ENCODE peak calls at places on chromosome 22, in eight cellular contexts. One of them, this sample, is unnamed.

GRCh38 chr22:36541831-36542391 is 12.9 kb upstream of the EIF3D start:
- DNase-seq in tibial nerve: no peak
- DNase-seq in coronary artery: no peak
- DNase-seq in astrocyte: peak
- DNase-seq in GM23338: no peak
- DNase-seq in psoas muscle: no peak
- DNase-seq in AG09319: no peak
- DNase-seq in CD8-positive, alpha-beta T cell: no peak
- DNase-seq in this sample: no peak

GRCh38 chr22:20014526-20015186 is 2.0 kb downstream of the ARVCF start:
- DNase-seq in GM23338: no peak
- DNase-seq in psoas muscle: peak
- DNase-seq in AG09319: no peak
- DNase-seq in astrocyte: no peak
- DNase-seq in coronary artery: no peak
- DNase-seq in CD8-positive, alpha-beta T cell: no peak
- DNase-seq in tibial nerve: no peak
- DNase-seq in this sample: no peak

GRCh38 chr22:37209140-37209845 is 3.0 kb downstream of the SSTR3 start:
- DNase-seq in GM23338: no peak
- DNase-seq in psoas muscle: peak
- DNase-seq in astrocyte: no peak
- DNase-seq in coronary artery: no peak
- DNase-seq in CD8-positive, alpha-beta T cell: no peak
- DNase-seq in AG09319: no peak
- DNase-seq in tibial nerve: no peak
- DNase-seq in this sample: no peak

GRCh38 chr22:17250380-17251129 is 31.3 kb upstream of the ADA2 start:
- DNase-seq in coronary artery: no peak
- DNase-seq in GM23338: no peak
- DNase-seq in tibial nerve: no peak
- DNase-seq in psoas muscle: no peak
- DNase-seq in CD8-positive, alpha-beta T cell: no peak
- DNase-seq in astrocyte: no peak
- DNase-seq in AG09319: no peak
- DNase-seq in this sample: no peak

GRCh38 chr22:18146389-18146753 is 3.6 kb upstream of the USP18 start:
- DNase-seq in psoas muscle: no peak
- DNase-seq in CD8-positive, alpha-beta T cell: no peak
- DNase-seq in coronary artery: no peak
- DNase-seq in AG09319: no peak
- DNase-seq in GM23338: no peak
- DNase-seq in tibial nerve: no peak
- DNase-seq in astrocyte: no peak
- DNase-seq in this sample: no peak

GRCh38 chr22:43570531-43571144 is 158.8 kb downstream of the MPPED1 start:
- DNase-seq in CD8-positive, alpha-beta T cell: no peak
- DNase-seq in astrocyte: no peak
- DNase-seq in psoas muscle: no peak
- DNase-seq in AG09319: no peak
- DNase-seq in coronary artery: no peak
- DNase-seq in GM23338: peak
- DNase-seq in tibial nerve: no peak
- DNase-seq in this sample: no peak

GRCh38 chr22:48534395-48534958 is 1293.2 kb downstream of the BRD1 start:
- DNase-seq in tibial nerve: no peak
- DNase-seq in CD8-positive, alpha-beta T cell: no peak
- DNase-seq in coronary artery: no peak
- DNase-seq in AG09319: no peak
- DNase-seq in astrocyte: no peak
- DNase-seq in psoas muscle: no peak
- DNase-seq in GM23338: no peak
- DNase-seq in this sample: no peak

GRCh38 chr22:45834795-45835194 is 142.2 kb downstream of the WNT7B start:
- DNase-seq in psoas muscle: no peak
- DNase-seq in astrocyte: no peak
- DNase-seq in GM23338: no peak
- DNase-seq in tibial nerve: no peak
- DNase-seq in coronary artery: no peak
- DNase-seq in CD8-positive, alpha-beta T cell: no peak
- DNase-seq in AG09319: no peak
- DNase-seq in this sample: no peak

GRCh38 chr22:50670513-50670912 is 2.1 kb upstream of the SHANK3 start:
- DNase-seq in GM23338: no peak
- DNase-seq in tibial nerve: no peak
- DNase-seq in CD8-positive, alpha-beta T cell: no peak
- DNase-seq in astrocyte: no peak
- DNase-seq in AG09319: no peak
- DNase-seq in coronary artery: peak
- DNase-seq in psoas muscle: no peak
- DNase-seq in this sample: no peak

GRCh38 chr22:17302616-17303015 is 66.6 kb upstream of the CECR2 start:
- DNase-seq in tibial nerve: no peak
- DNase-seq in GM23338: no peak
- DNase-seq in astrocyte: no peak
- DNase-seq in AG09319: no peak
- DNase-seq in psoas muscle: no peak
- DNase-seq in CD8-positive, alpha-beta T cell: no peak
- DNase-seq in coronary artery: no peak
- DNase-seq in this sample: no peak

GRCh38 chr22:30591191-30591587 is 521 bp downstream of the PES1 start:
- DNase-seq in astrocyte: peak
- DNase-seq in GM23338: no peak
- DNase-seq in tibial nerve: no peak
- DNase-seq in CD8-positive, alpha-beta T cell: no peak
- DNase-seq in AG09319: no peak
- DNase-seq in coronary artery: no peak
- DNase-seq in psoas muscle: no peak
- DNase-seq in this sample: no peak

GRCh38 chr22:36807627-36808026 is 9.2 kb downstream of the PVALB start:
- DNase-seq in GM23338: peak
- DNase-seq in psoas muscle: no peak
- DNase-seq in AG09319: no peak
- DNase-seq in CD8-positive, alpha-beta T cell: no peak
- DNase-seq in coronary artery: no peak
- DNase-seq in tibial nerve: no peak
- DNase-seq in astrocyte: no peak
- DNase-seq in this sample: no peak

GRCh38 chr22:20464096-20464614 is 26.5 kb upstream of the SCARF2 start:
- DNase-seq in astrocyte: no peak
- DNase-seq in psoas muscle: peak
- DNase-seq in AG09319: no peak
- DNase-seq in tibial nerve: no peak
- DNase-seq in GM23338: no peak
- DNase-seq in coronary artery: no peak
- DNase-seq in CD8-positive, alpha-beta T cell: peak
- DNase-seq in this sample: no peak

GRCh38 chr22:40487663-40488249 is 117.4 kb downstream of the SGSM3 start:
- DNase-seq in tibial nerve: no peak
- DNase-seq in psoas muscle: no peak
- DNase-seq in coronary artery: no peak
- DNase-seq in AG09319: no peak
- DNase-seq in GM23338: peak
- DNase-seq in CD8-positive, alpha-beta T cell: no peak
- DNase-seq in astrocyte: no peak
- DNase-seq in this sample: no peak

GRCh38 chr22:17586831-17587440 is 23.6 kb downstream of the SLC25A18 start:
- DNase-seq in CD8-positive, alpha-beta T cell: no peak
- DNase-seq in GM23338: no peak
- DNase-seq in coronary artery: no peak
- DNase-seq in psoas muscle: no peak
- DNase-seq in astrocyte: no peak
- DNase-seq in AG09319: no peak
- DNase-seq in tibial nerve: no peak
- DNase-seq in this sample: no peak

GRCh38 chr22:19801340-19802000 is 40.9 kb downstream of the TBX1 start:
- DNase-seq in astrocyte: peak
- DNase-seq in AG09319: peak
- DNase-seq in CD8-positive, alpha-beta T cell: no peak
- DNase-seq in tibial nerve: no peak
- DNase-seq in GM23338: no peak
- DNase-seq in psoas muscle: peak
- DNase-seq in coronary artery: no peak
- DNase-seq in this sample: no peak

GRCh38 chr22:42318967-42319366 is 48.5 kb upstream of the TCF20 start:
- DNase-seq in astrocyte: no peak
- DNase-seq in GM23338: no peak
- DNase-seq in AG09319: no peak
- DNase-seq in tibial nerve: no peak
- DNase-seq in coronary artery: no peak
- DNase-seq in psoas muscle: no peak
- DNase-seq in CD8-positive, alpha-beta T cell: no peak
- DNase-seq in this sample: no peak

DNA sequence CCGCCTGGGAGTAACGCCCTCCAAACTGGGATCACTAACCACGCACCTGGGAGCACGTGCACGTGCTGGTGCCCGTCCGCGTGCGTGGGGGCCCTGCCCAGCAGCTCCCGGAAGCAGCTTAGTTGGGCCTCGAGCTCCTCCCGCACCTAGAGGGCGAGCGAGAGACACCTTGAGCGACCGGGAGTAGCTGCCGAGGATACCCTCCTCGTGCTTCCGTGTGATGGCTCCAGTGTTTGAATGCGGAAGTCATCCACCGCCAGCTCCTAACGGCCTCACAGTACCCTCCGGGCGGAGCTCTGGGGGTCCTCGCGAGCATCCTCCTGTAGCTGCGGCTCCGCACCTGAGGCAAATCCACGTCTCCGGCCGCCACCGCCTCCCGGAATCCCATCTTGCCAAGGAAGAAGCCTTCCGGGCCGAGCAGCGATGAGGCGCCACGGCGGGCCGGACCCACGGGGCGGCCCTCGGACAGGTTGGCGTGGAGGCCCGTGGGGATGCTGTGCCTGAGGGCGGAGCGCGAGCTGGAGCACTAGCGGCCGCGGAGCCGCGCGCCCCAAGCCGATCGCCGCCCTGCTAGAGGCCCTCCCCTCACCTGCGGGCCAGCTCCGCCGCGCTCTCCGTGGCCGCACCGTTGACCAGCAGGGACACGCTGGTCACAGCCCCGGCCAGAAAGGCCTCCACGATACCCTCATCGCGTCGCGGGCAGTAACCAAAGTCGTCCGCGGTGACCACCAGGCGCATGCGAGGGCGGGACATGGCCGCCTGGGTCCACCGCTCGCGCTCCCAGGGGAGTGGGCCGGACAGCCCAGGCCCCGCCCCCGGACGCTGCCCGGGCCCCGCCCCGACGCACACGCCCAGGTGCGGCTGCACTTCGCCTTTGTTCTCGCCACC is at the start of gene YDJC:
- DNase-seq in psoas muscle: peak
- DNase-seq in coronary artery: peak
- DNase-seq in tibial nerve: peak
- DNase-seq in AG09319: peak
- DNase-seq in astrocyte: peak
- DNase-seq in GM23338: peak
- DNase-seq in CD8-positive, alpha-beta T cell: peak
- DNase-seq in this sample: peak
- TF ChIP-seq CTCF in psoas muscle: peak
- TF ChIP-seq CTCF in coronary artery: no peak
- TF ChIP-seq CTCF in tibial nerve: peak
- TF ChIP-seq CTCF in AG09319: peak
- TF ChIP-seq CTCF in astrocyte: peak
- TF ChIP-seq CTCF in GM23338: peak
- TF ChIP-seq CTCF in CD8-positive, alpha-beta T cell: peak
- TF ChIP-seq CTCF in this sample: peak

DNA sequence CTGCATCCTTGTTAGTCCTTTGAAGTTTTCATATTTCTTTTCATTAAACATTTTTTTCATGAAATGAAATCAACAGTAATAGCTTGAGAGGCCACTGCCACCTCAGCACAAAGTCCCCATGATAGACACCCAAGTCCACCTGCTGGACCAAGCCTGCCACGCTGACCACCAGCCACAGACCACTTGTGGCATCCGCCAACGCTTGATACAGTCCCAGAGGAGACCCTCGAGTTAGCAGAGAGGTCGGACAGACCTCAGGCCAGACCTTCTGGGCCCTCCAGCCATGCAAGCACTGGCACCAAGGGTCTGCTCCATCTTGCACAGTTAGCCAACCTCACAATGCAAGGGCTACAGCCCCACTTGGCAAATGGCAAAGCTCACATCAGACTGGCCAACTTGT is 91.8 kb upstream of the RTL6 start:
- DNase-seq in psoas muscle: peak
- DNase-seq in tibial nerve: no peak
- DNase-seq in AG09319: no peak
- DNase-seq in astrocyte: no peak
- DNase-seq in GM23338: no peak
- DNase-seq in coronary artery: no peak
- DNase-seq in CD8-positive, alpha-beta T cell: no peak
- DNase-seq in this sample: no peak
- TF ChIP-seq CTCF in psoas muscle: no peak
- TF ChIP-seq CTCF in tibial nerve: no peak
- TF ChIP-seq CTCF in AG09319: no peak
- TF ChIP-seq CTCF in astrocyte: no peak
- TF ChIP-seq CTCF in GM23338: no peak
- TF ChIP-seq CTCF in coronary artery: no peak
- TF ChIP-seq CTCF in CD8-positive, alpha-beta T cell: no peak
- TF ChIP-seq CTCF in this sample: no peak

GRCh38 chr22:29049655-29050263 is 11.9 kb downstream of the C22orf31 start:
- DNase-seq in CD8-positive, alpha-beta T cell: no peak
- DNase-seq in AG09319: no peak
- DNase-seq in coronary artery: no peak
- DNase-seq in tibial nerve: no peak
- DNase-seq in GM23338: no peak
- DNase-seq in astrocyte: no peak
- DNase-seq in psoas muscle: no peak
- DNase-seq in this sample: no peak
- TF ChIP-seq CTCF in CD8-positive, alpha-beta T cell: no peak
- TF ChIP-seq CTCF in AG09319: no peak
- TF ChIP-seq CTCF in coronary artery: no peak
- TF ChIP-seq CTCF in tibial nerve: no peak
- TF ChIP-seq CTCF in GM23338: no peak
- TF ChIP-seq CTCF in astrocyte: no peak
- TF ChIP-seq CTCF in psoas muscle: no peak
- TF ChIP-seq CTCF in this sample: no peak

GRCh38 chr22:24992946-24993345 is 40.4 kb downstream of the KIAA1671 start:
- DNase-seq in psoas muscle: no peak
- DNase-seq in coronary artery: no peak
- DNase-seq in GM23338: no peak
- DNase-seq in astrocyte: no peak
- DNase-seq in AG09319: no peak
- DNase-seq in tibial nerve: no peak
- DNase-seq in CD8-positive, alpha-beta T cell: no peak
- DNase-seq in this sample: no peak

GRCh38 chr22:24995649-24996180 is 43.2 kb downstream of the KIAA1671 start:
- DNase-seq in coronary artery: no peak
- DNase-seq in psoas muscle: no peak
- DNase-seq in GM23338: no peak
- DNase-seq in astrocyte: no peak
- DNase-seq in AG09319: no peak
- DNase-seq in CD8-positive, alpha-beta T cell: no peak
- DNase-seq in tibial nerve: no peak
- DNase-seq in this sample: no peak

GRCh38 chr22:24996420-24996952 is 44.0 kb downstream of the KIAA1671 start:
- DNase-seq in AG09319: no peak
- DNase-seq in CD8-positive, alpha-beta T cell: no peak
- DNase-seq in psoas muscle: no peak
- DNase-seq in coronary artery: no peak
- DNase-seq in GM23338: peak
- DNase-seq in tibial nerve: no peak
- DNase-seq in astrocyte: peak
- DNase-seq in this sample: peak

GRCh38 chr22:24997023-24997422 is 44.5 kb downstream of the KIAA1671 start:
- DNase-seq in coronary artery: no peak
- DNase-seq in GM23338: peak
- DNase-seq in CD8-positive, alpha-beta T cell: no peak
- DNase-seq in psoas muscle: no peak
- DNase-seq in astrocyte: no peak
- DNase-seq in tibial nerve: no peak
- DNase-seq in AG09319: no peak
- DNase-seq in this sample: no peak

GRCh38 chr22:24994070-24994763 is 41.7 kb downstream of the KIAA1671 start:
- DNase-seq in tibial nerve: no peak
- DNase-seq in AG09319: no peak
- DNase-seq in astrocyte: peak
- DNase-seq in coronary artery: no peak
- DNase-seq in CD8-positive, alpha-beta T cell: no peak
- DNase-seq in psoas muscle: no peak
- DNase-seq in GM23338: peak
- DNase-seq in this sample: no peak
- TF ChIP-seq CTCF in tibial nerve: no peak
- TF ChIP-seq CTCF in AG09319: no peak
- TF ChIP-seq CTCF in astrocyte: no peak
- TF ChIP-seq CTCF in coronary artery: no peak
- TF ChIP-seq CTCF in CD8-positive, alpha-beta T cell: no peak
- TF ChIP-seq CTCF in psoas muscle: no peak
- TF ChIP-seq CTCF in GM23338: peak
- TF ChIP-seq CTCF in this sample: no peak

This sample was measured in neural crest cell.